ENCODE peak calls at places on chromosomes 3 and 15, in ten cellular contexts. K is uterus, U is sigmoid colon, M is GM23248, J is endothelial cell of umbilical vein, X is psoas muscle, S is endodermal cell, N is aorta, O is PC-3, H is IMR-90. T is an unnamed sample. For H3K9me3, the result is how much of the 10 kb centered on the place peaks cover.

GRCh38 chr3:73623996-73624362 is 762 bp downstream of the PDZRN3 start:
- DNase-seq in X (peak), O (no peak), K (peak), S (peak), M (peak), U (peak), J (no peak), N (peak), H (peak), T (peak)

GRCh38 chr15:59292393-59292792 is 80.3 kb downstream of the MYO1E start:
- DNase-seq in U (no peak), M (no peak), J (peak), X (no peak), O (peak), K (no peak), H (peak), S (no peak), N (no peak), T (no peak)

GRCh38 chr15:80999623-81000036 is 1.1 kb upstream of the TLNRD1 start:
- DNase-seq in H (no peak), O (peak), M (no peak), S (peak), N (no peak), X (no peak), K (no peak), J (no peak), U (no peak), T (no peak)

GRCh38 chr3:53161345-53161819 is 373 bp downstream of the PRKCD start:
- DNase-seq in K (peak), M (peak), O (no peak), N (peak), J (peak), U (peak), X (peak), H (no peak), S (no peak), T (no peak)

GRCh38 chr3:52798978-52799476 is 4.4 kb downstream of the ITIH3 start:
- DNase-seq in N (no peak), O (peak), K (no peak), X (no peak), S (peak), H (no peak), U (no peak), J (peak), M (peak), T (peak)

GRCh38 chr3:117671707-117672318 is 962.2 kb downstream of the TUSC7 start:
- DNase-seq in O (no peak), N (no peak), U (peak), J (no peak), S (no peak), X (no peak), M (no peak), K (no peak), H (no peak), T (no peak)

GRCh38 chr3:54121404-54122045 is 827 bp upstream of the CACNA2D3 start:
- DNase-seq in X (no peak), S (peak), K (no peak), U (no peak), J (no peak), H (no peak), M (no peak), O (no peak), N (no peak), T (no peak)

GRCh38 chr3:32278714-32279113 is 40.2 kb downstream of the CMTM8 start:
- DNase-seq in X (no peak), J (no peak), N (no peak), S (no peak), M (peak), H (peak), O (peak), U (no peak), K (no peak), T (no peak)

GRCh38 chr3:47890832-47891620 is 88.1 kb downstream of the DHX30 start:
- DNase-seq in S (no peak), H (no peak), O (no peak), K (peak), J (no peak), N (no peak), X (peak), U (peak), M (no peak), T (no peak)

DNA sequence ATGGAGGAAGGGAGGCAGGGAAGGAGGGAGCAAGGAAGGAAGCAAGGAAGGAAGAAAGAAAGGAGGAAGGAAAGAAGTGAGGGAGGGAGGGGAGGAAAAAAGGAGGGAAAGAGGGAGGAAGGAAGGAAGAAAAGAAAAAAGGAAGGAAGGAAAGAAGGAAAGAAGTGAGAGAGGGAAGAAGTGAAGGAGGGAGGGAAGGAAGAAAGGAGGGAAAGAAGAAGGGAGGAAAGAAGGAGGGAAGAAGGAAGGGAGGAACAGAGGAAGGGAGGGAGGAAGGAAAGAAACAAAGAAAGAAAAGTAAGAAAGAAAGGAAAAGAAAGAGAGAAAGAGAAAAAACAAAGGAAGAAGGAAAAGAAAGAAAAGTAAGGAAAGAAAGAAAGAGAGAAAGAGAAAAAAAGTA is 183.0 kb upstream of the SLC24A5 start:
- DNase-seq in X (no peak), N (no peak), O (no peak), M (no peak), S (no peak), U (no peak), H (no peak), J (no peak), K (no peak), T (no peak)
- H3K9me3 ChIP-seq in X (under half), N (under half), O (under half), M (under half), S (under half), U (under half), H (under half), J (under half), K (under half), T (under half)

GRCh38 chr15:101431748-101432147 is 57.8 kb downstream of the PCSK6 start:
- DNase-seq in N (no peak), K (no peak), O (no peak), H (no peak), J (no peak), X (no peak), U (no peak), M (no peak), S (no peak), T (no peak)
- H3K9me3 ChIP-seq in N (under half), K (under half), O (under half), H (under half), J (under half), X (under half), U (under half), M (under half), S (under half), T (under half)

DNA sequence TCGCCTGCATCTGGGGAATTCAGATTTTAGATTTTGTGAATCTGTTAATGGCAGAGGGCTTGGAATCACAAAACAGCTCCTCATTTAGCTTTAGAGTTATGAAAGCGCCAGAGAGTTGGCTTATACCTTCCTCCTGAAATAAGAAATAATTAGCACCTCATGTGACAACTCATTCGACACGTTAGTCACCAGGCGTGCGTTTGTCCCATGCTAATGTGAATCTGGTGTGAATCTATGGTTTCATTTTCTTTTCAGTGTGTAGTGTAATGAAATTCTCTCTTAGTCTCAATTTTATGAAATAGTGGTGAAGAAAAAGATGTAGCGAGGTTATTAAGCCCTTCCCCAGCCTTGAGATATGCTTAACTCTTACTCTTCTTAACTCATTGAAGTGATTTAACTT is 89.4 kb downstream of the EDEM1 start:
- DNase-seq in J (no peak), U (no peak), O (no peak), N (no peak), H (no peak), M (no peak), K (no peak), S (no peak), X (no peak), T (no peak)
- H3K9me3 ChIP-seq in J (under half), U (under half), O (under half), N (under half), H (under half), M (under half), K (under half), S (under half), X (under half), T (under half)

DNA sequence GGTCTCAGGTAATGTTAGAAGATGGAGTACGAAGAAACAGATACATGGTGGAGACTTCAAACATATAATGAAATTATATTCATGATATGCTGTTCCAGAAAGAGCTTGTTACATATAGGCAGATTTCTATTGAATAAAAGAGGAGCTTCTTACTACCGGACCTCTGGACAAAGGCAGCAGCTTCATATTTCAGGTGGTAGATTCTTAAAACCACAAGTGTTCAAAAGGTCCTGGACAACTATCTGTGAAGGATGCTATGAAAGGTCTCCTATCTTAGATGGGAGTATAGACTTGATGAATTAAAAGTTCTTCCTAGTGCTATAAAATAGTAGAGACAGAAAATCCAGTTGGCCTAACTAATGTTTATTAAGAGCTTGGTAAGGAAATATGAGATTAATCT is 43.2 kb downstream of the MYLK start:
- DNase-seq in K (no peak), M (no peak), X (no peak), U (no peak), N (no peak), J (no peak), S (no peak), H (no peak), O (no peak), T (no peak)
- H3K9me3 ChIP-seq in K (under half), M (under half), X (under half), U (under half), N (under half), J (under half), S (under half), H (under half), O (under half), T (under half)

GRCh38 chr3:835096-835495 is 257.7 kb upstream of the CNTN6 start:
- DNase-seq in U (no peak), S (no peak), X (no peak), J (no peak), O (peak), N (no peak), M (no peak), K (no peak), H (no peak), T (no peak)

GRCh38 chr3:839981-840380 is 252.8 kb upstream of the CNTN6 start:
- DNase-seq in U (no peak), N (no peak), X (no peak), O (no peak), K (no peak), J (no peak), H (no peak), S (no peak), M (no peak), T (no peak)

GRCh38 chr3:834679-835078 is 258.1 kb upstream of the CNTN6 start:
- DNase-seq in J (no peak), U (no peak), H (no peak), O (no peak), N (no peak), M (no peak), K (no peak), X (no peak), S (no peak), T (no peak)
- H3K9me3 ChIP-seq in J (under half), U (under half), H (under half), O (under half), N (under half), M (under half), K (under half), X (under half), S (under half), T (under half)